ENCODE peak calls at places on chromosome 5, in five cellular contexts. One of them, this sample, is unnamed.

GRCh38 chr5:61732796-61733195 is 400.7 kb downstream of the ZSWIM6 start:
- DNase-seq in SK-MEL-5: no peak
- DNase-seq in stimulated activated CD8-positive, alpha-beta memory T cell treated with anti-CD3 and anti-CD28 coated beads, Interleukin-7, amount 100 ng/mL, for 24 hours: no peak
- DNase-seq in T-cell: no peak
- DNase-seq in NCI-H1105: no peak
- DNase-seq in this sample: no peak

GRCh38 chr5:135489466-135490244 is 37.5 kb upstream of the TIFAB start:
- DNase-seq in T-cell: no peak
- DNase-seq in stimulated activated CD8-positive, alpha-beta memory T cell treated with anti-CD3 and anti-CD28 coated beads, Interleukin-7, amount 100 ng/mL, for 24 hours: no peak
- DNase-seq in SK-MEL-5: no peak
- DNase-seq in NCI-H1105: no peak
- DNase-seq in this sample: no peak

GRCh38 chr5:14281746-14282181 is 138.6 kb downstream of the TRIO start:
- DNase-seq in SK-MEL-5: no peak
- DNase-seq in NCI-H1105: no peak
- DNase-seq in T-cell: no peak
- DNase-seq in stimulated activated CD8-positive, alpha-beta memory T cell treated with anti-CD3 and anti-CD28 coated beads, Interleukin-7, amount 100 ng/mL, for 24 hours: no peak
- DNase-seq in this sample: no peak

GRCh38 chr5:146820987-146821386 is 57.6 kb downstream of the PPP2R2B start:
- DNase-seq in stimulated activated CD8-positive, alpha-beta memory T cell treated with anti-CD3 and anti-CD28 coated beads, Interleukin-7, amount 100 ng/mL, for 24 hours: no peak
- DNase-seq in NCI-H1105: no peak
- DNase-seq in T-cell: no peak
- DNase-seq in SK-MEL-5: no peak
- DNase-seq in this sample: no peak

GRCh38 chr5:153157156-153157555 is 333.3 kb upstream of the GRIA1 start:
- DNase-seq in NCI-H1105: no peak
- DNase-seq in stimulated activated CD8-positive, alpha-beta memory T cell treated with anti-CD3 and anti-CD28 coated beads, Interleukin-7, amount 100 ng/mL, for 24 hours: no peak
- DNase-seq in T-cell: no peak
- DNase-seq in SK-MEL-5: no peak
- DNase-seq in this sample: no peak

GRCh38 chr5:124285071-124285470 is 461.4 kb downstream of the ZNF608 start:
- DNase-seq in stimulated activated CD8-positive, alpha-beta memory T cell treated with anti-CD3 and anti-CD28 coated beads, Interleukin-7, amount 100 ng/mL, for 24 hours: no peak
- DNase-seq in T-cell: no peak
- DNase-seq in NCI-H1105: no peak
- DNase-seq in SK-MEL-5: no peak
- DNase-seq in this sample: no peak

GRCh38 chr5:137649228-137649890 is 86.5 kb downstream of the KLHL3 start:
- DNase-seq in SK-MEL-5: peak
- DNase-seq in stimulated activated CD8-positive, alpha-beta memory T cell treated with anti-CD3 and anti-CD28 coated beads, Interleukin-7, amount 100 ng/mL, for 24 hours: no peak
- DNase-seq in NCI-H1105: no peak
- DNase-seq in T-cell: no peak
- DNase-seq in this sample: no peak

GRCh38 chr5:141412853-141413539 is at the start of gene PCDHGA10:
- DNase-seq in stimulated activated CD8-positive, alpha-beta memory T cell treated with anti-CD3 and anti-CD28 coated beads, Interleukin-7, amount 100 ng/mL, for 24 hours: no peak
- DNase-seq in SK-MEL-5: peak
- DNase-seq in T-cell: peak
- DNase-seq in NCI-H1105: no peak
- DNase-seq in this sample: peak

GRCh38 chr5:96648598-96648997 is 13.6 kb upstream of the CAST start:
- DNase-seq in stimulated activated CD8-positive, alpha-beta memory T cell treated with anti-CD3 and anti-CD28 coated beads, Interleukin-7, amount 100 ng/mL, for 24 hours: no peak
- DNase-seq in NCI-H1105: no peak
- DNase-seq in T-cell: no peak
- DNase-seq in SK-MEL-5: peak
- DNase-seq in this sample: no peak

GRCh38 chr5:43555895-43556606 is 826 bp downstream of the PAIP1 start:
- DNase-seq in T-cell: peak
- DNase-seq in stimulated activated CD8-positive, alpha-beta memory T cell treated with anti-CD3 and anti-CD28 coated beads, Interleukin-7, amount 100 ng/mL, for 24 hours: peak
- DNase-seq in SK-MEL-5: peak
- DNase-seq in NCI-H1105: no peak
- DNase-seq in this sample: no peak

GRCh38 chr5:2810644-2811043 is 59.2 kb upstream of the IRX2 start:
- DNase-seq in NCI-H1105: no peak
- DNase-seq in SK-MEL-5: no peak
- DNase-seq in T-cell: no peak
- DNase-seq in stimulated activated CD8-positive, alpha-beta memory T cell treated with anti-CD3 and anti-CD28 coated beads, Interleukin-7, amount 100 ng/mL, for 24 hours: no peak
- DNase-seq in this sample: no peak

GRCh38 chr5:37738057-37738691 is 101.7 kb downstream of the GDNF start:
- DNase-seq in SK-MEL-5: peak
- DNase-seq in stimulated activated CD8-positive, alpha-beta memory T cell treated with anti-CD3 and anti-CD28 coated beads, Interleukin-7, amount 100 ng/mL, for 24 hours: no peak
- DNase-seq in NCI-H1105: peak
- DNase-seq in T-cell: no peak
- DNase-seq in this sample: no peak

GRCh38 chr5:39137391-39138181 is 63.4 kb upstream of the RICTOR start:
- DNase-seq in NCI-H1105: no peak
- DNase-seq in T-cell: no peak
- DNase-seq in SK-MEL-5: peak
- DNase-seq in stimulated activated CD8-positive, alpha-beta memory T cell treated with anti-CD3 and anti-CD28 coated beads, Interleukin-7, amount 100 ng/mL, for 24 hours: no peak
- DNase-seq in this sample: peak

GRCh38 chr5:118196229-118196628 is 792.1 kb downstream of the DTWD2 start:
- DNase-seq in stimulated activated CD8-positive, alpha-beta memory T cell treated with anti-CD3 and anti-CD28 coated beads, Interleukin-7, amount 100 ng/mL, for 24 hours: no peak
- DNase-seq in NCI-H1105: no peak
- DNase-seq in SK-MEL-5: no peak
- DNase-seq in T-cell: no peak
- DNase-seq in this sample: no peak

GRCh38 chr5:145660897-145661650 is 174.1 kb downstream of the PRELID2 start:
- DNase-seq in NCI-H1105: no peak
- DNase-seq in stimulated activated CD8-positive, alpha-beta memory T cell treated with anti-CD3 and anti-CD28 coated beads, Interleukin-7, amount 100 ng/mL, for 24 hours: no peak
- DNase-seq in SK-MEL-5: no peak
- DNase-seq in T-cell: no peak
- DNase-seq in this sample: no peak

GRCh38 chr5:153970496-153970895 is 68.2 kb downstream of the FAM114A2 start:
- DNase-seq in T-cell: no peak
- DNase-seq in NCI-H1105: no peak
- DNase-seq in SK-MEL-5: no peak
- DNase-seq in stimulated activated CD8-positive, alpha-beta memory T cell treated with anti-CD3 and anti-CD28 coated beads, Interleukin-7, amount 100 ng/mL, for 24 hours: no peak
- DNase-seq in this sample: no peak

GRCh38 chr5:18798058-18798457 is 1163.8 kb downstream of the TAF11L14 start:
- DNase-seq in SK-MEL-5: no peak
- DNase-seq in NCI-H1105: no peak
- DNase-seq in T-cell: no peak
- DNase-seq in stimulated activated CD8-positive, alpha-beta memory T cell treated with anti-CD3 and anti-CD28 coated beads, Interleukin-7, amount 100 ng/mL, for 24 hours: no peak
- DNase-seq in this sample: no peak

GRCh38 chr5:149153751-149154610 is 12.7 kb downstream of the ABLIM3 start:
- DNase-seq in NCI-H1105: no peak
- DNase-seq in T-cell: no peak
- DNase-seq in stimulated activated CD8-positive, alpha-beta memory T cell treated with anti-CD3 and anti-CD28 coated beads, Interleukin-7, amount 100 ng/mL, for 24 hours: no peak
- DNase-seq in SK-MEL-5: no peak
- DNase-seq in this sample: no peak

GRCh38 chr5:174188300-174188699 is 142.8 kb downstream of the NSG2 start:
- DNase-seq in stimulated activated CD8-positive, alpha-beta memory T cell treated with anti-CD3 and anti-CD28 coated beads, Interleukin-7, amount 100 ng/mL, for 24 hours: no peak
- DNase-seq in T-cell: no peak
- DNase-seq in NCI-H1105: no peak
- DNase-seq in SK-MEL-5: no peak
- DNase-seq in this sample: no peak

GRCh38 chr5:19172926-19173425 is 815.0 kb downstream of the CDH18 start:
- DNase-seq in stimulated activated CD8-positive, alpha-beta memory T cell treated with anti-CD3 and anti-CD28 coated beads, Interleukin-7, amount 100 ng/mL, for 24 hours: no peak
- DNase-seq in NCI-H1105: no peak
- DNase-seq in SK-MEL-5: no peak
- DNase-seq in T-cell: no peak
- DNase-seq in this sample: no peak

GRCh38 chr5:132961887-132962286 is 1.5 kb downstream of the AFF4 start:
- DNase-seq in SK-MEL-5: peak
- DNase-seq in stimulated activated CD8-positive, alpha-beta memory T cell treated with anti-CD3 and anti-CD28 coated beads, Interleukin-7, amount 100 ng/mL, for 24 hours: no peak
- DNase-seq in T-cell: no peak
- DNase-seq in NCI-H1105: no peak
- DNase-seq in this sample: no peak

GRCh38 chr5:76790632-76791290 is 28.1 kb upstream of the F2RL1 start:
- DNase-seq in NCI-H1105: no peak
- DNase-seq in stimulated activated CD8-positive, alpha-beta memory T cell treated with anti-CD3 and anti-CD28 coated beads, Interleukin-7, amount 100 ng/mL, for 24 hours: no peak
- DNase-seq in T-cell: no peak
- DNase-seq in SK-MEL-5: no peak
- DNase-seq in this sample: peak

GRCh38 chr5:29005386-29005785 is 1967.0 kb upstream of the CDH9 start:
- DNase-seq in stimulated activated CD8-positive, alpha-beta memory T cell treated with anti-CD3 and anti-CD28 coated beads, Interleukin-7, amount 100 ng/mL, for 24 hours: no peak
- DNase-seq in NCI-H1105: no peak
- DNase-seq in SK-MEL-5: peak
- DNase-seq in T-cell: no peak
- DNase-seq in this sample: no peak

GRCh38 chr5:151222769-151223446 is 984 bp downstream of the CCDC69 start:
- DNase-seq in stimulated activated CD8-positive, alpha-beta memory T cell treated with anti-CD3 and anti-CD28 coated beads, Interleukin-7, amount 100 ng/mL, for 24 hours: no peak
- DNase-seq in T-cell: no peak
- DNase-seq in NCI-H1105: no peak
- DNase-seq in SK-MEL-5: no peak
- DNase-seq in this sample: peak

GRCh38 chr5:124773291-124774001 is 27.0 kb upstream of the ZNF608 start:
- DNase-seq in T-cell: no peak
- DNase-seq in NCI-H1105: no peak
- DNase-seq in SK-MEL-5: peak
- DNase-seq in stimulated activated CD8-positive, alpha-beta memory T cell treated with anti-CD3 and anti-CD28 coated beads, Interleukin-7, amount 100 ng/mL, for 24 hours: no peak
- DNase-seq in this sample: no peak

GRCh38 chr5:19902316-19902934 is 85.6 kb downstream of the CDH18 start:
- DNase-seq in T-cell: no peak
- DNase-seq in stimulated activated CD8-positive, alpha-beta memory T cell treated with anti-CD3 and anti-CD28 coated beads, Interleukin-7, amount 100 ng/mL, for 24 hours: no peak
- DNase-seq in NCI-H1105: no peak
- DNase-seq in SK-MEL-5: peak
- DNase-seq in this sample: no peak

GRCh38 chr5:15719784-15720183 is 219.8 kb downstream of the FBXL7 start:
- DNase-seq in SK-MEL-5: peak
- DNase-seq in stimulated activated CD8-positive, alpha-beta memory T cell treated with anti-CD3 and anti-CD28 coated beads, Interleukin-7, amount 100 ng/mL, for 24 hours: no peak
- DNase-seq in NCI-H1105: peak
- DNase-seq in T-cell: no peak
- DNase-seq in this sample: no peak

GRCh38 chr5:100790170-100790665 is 112.9 kb downstream of the ST8SIA4 start:
- DNase-seq in T-cell: no peak
- DNase-seq in SK-MEL-5: peak
- DNase-seq in stimulated activated CD8-positive, alpha-beta memory T cell treated with anti-CD3 and anti-CD28 coated beads, Interleukin-7, amount 100 ng/mL, for 24 hours: no peak
- DNase-seq in NCI-H1105: no peak
- DNase-seq in this sample: no peak

GRCh38 chr5:32225445-32225844 is 51.3 kb upstream of the GOLPH3 start:
- DNase-seq in stimulated activated CD8-positive, alpha-beta memory T cell treated with anti-CD3 and anti-CD28 coated beads, Interleukin-7, amount 100 ng/mL, for 24 hours: no peak
- DNase-seq in T-cell: no peak
- DNase-seq in NCI-H1105: no peak
- DNase-seq in SK-MEL-5: no peak
- DNase-seq in this sample: no peak